ENCODE peak calls at places on chromosomes 11 and 22, in four cellular contexts. Y, W, R and P are unnamed samples.

GRCh38 chr11:124597661-124598060 is 13.6 kb upstream of the PANX3 start:
- DNase-seq in Y (no peak), R (no peak), W (no peak), P (no peak)

GRCh38 chr22:17978027-17978426 is 46.3 kb downstream of the MICAL3 start:
- DNase-seq in W (no peak), R (no peak), Y (no peak), P (no peak)

GRCh38 chr22:43213066-43213465 is 26.1 kb upstream of the TTLL12 start:
- DNase-seq in Y (no peak), R (no peak), W (peak; percentile 71), P (peak; percentile 92)

GRCh38 chr22:19723990-19724827 is 870 bp downstream of the GP1BB start:
- DNase-seq in W (peak; percentile 79), R (no peak), Y (no peak), P (peak; percentile 90)

GRCh38 chr11:61487342-61488025 is 21.1 kb upstream of the LRRC10B start:
- DNase-seq in W (no peak), Y (no peak), R (no peak), P (no peak)

GRCh38 chr11:116190206-116190605 is 582.6 kb downstream of the BUD13 start:
- DNase-seq in R (no peak), W (no peak), Y (no peak), P (no peak)

GRCh38 chr22:39316440-39317083 is 2.9 kb downstream of the RPL3 start:
- DNase-seq in R (peak; percentile 79), Y (peak; percentile 71), W (peak; percentile 88), P (peak; percentile 92)

GRCh38 chr11:110787680-110788079 is 75.4 kb upstream of the ARHGAP20 start:
- DNase-seq in W (no peak), Y (no peak), R (no peak), P (no peak)

GRCh38 chr11:75428301-75428724 is 4.7 kb downstream of the KLHL35 start:
- DNase-seq in W (peak; percentile 87), R (peak; percentile 70), Y (peak; percentile 57), P (peak; percentile 83)

GRCh38 chr11:11464555-11464954 is 111.5 kb upstream of the CSNK2A3 start:
- DNase-seq in Y (no peak), R (no peak), W (no peak), P (no peak)

GRCh38 chr11:64094463-64095223 is 58.9 kb downstream of the FLRT1 start:
- DNase-seq in R (no peak), Y (no peak), W (peak; percentile 69), P (peak; percentile 69)

GRCh38 chr11:93796424-93796823 is 12.3 kb downstream of the MED17 start:
- DNase-seq in Y (no peak), W (no peak), R (no peak), P (no peak)

GRCh38 chr11:65180877-65181568 is 705 bp upstream of the CAPN1 start:
- DNase-seq in Y (peak; percentile 79), W (peak; percentile 84), R (peak; percentile 23), P (peak; percentile 94)

GRCh38 chr11:17439316-17439782 is 37.3 kb downstream of the ABCC8 start:
- DNase-seq in Y (no peak), W (peak; percentile 38), R (no peak), P (peak; percentile 82)

GRCh38 chr11:10298342-10298741 is 4.3 kb upstream of the SBF2 start:
- DNase-seq in R (peak; percentile 49), W (no peak), Y (peak; percentile 29), P (no peak)

GRCh38 chr22:43862074-43862881 is at the start of gene SULT4A1:
- DNase-seq in R (no peak), Y (no peak), W (peak; percentile 61), P (peak; percentile 75)

GRCh38 chr22:41600976-41601375 is 11.3 kb upstream of the PMM1 start:
- DNase-seq in R (no peak), Y (no peak), W (no peak), P (no peak)

GRCh38 chr11:1968454-1968995 is 21.4 kb downstream of the MRPL23 start:
- DNase-seq in Y (no peak), R (no peak), W (no peak), P (no peak)

GRCh38 chr11:104142701-104143100 is 21.2 kb downstream of the PDGFD start:
- DNase-seq in W (no peak), Y (no peak), R (no peak), P (no peak)

GRCh38 chr11:45922425-45923082 is at the start of gene LARGE2:
- DNase-seq in R (no peak), W (no peak), Y (peak; percentile 50), P (peak; percentile 93)

GRCh38 chr22:39474351-39474991 is 17.7 kb downstream of the MGAT3 start:
- DNase-seq in Y (no peak), W (peak; percentile 86), R (no peak), P (peak; percentile 76)

GRCh38 chr11:132858203-132858602 is 674.1 kb downstream of the OPCML start:
- DNase-seq in W (peak; percentile 85), R (no peak), Y (no peak), P (peak; percentile 91)

GRCh38 chr11:33732176-33732575 is 4.0 kb downstream of the CD59 start:
- DNase-seq in W (no peak), R (no peak), Y (no peak), P (no peak)

GRCh38 chr22:50586416-50586815 is 3.8 kb upstream of the CHKB start:
- DNase-seq in W (no peak), Y (no peak), R (no peak), P (no peak)

GRCh38 chr11:65500262-65501004 is 1.6 kb downstream of the MALAT1 start:
- DNase-seq in Y (no peak), W (no peak), R (no peak), P (peak; percentile 61)

GRCh38 chr11:123047265-123047946 is 14.5 kb downstream of the HSPA8 start:
- DNase-seq in Y (no peak), R (no peak), W (no peak), P (no peak)

GRCh38 chr11:59187587-59187986 is 15.7 kb downstream of the DTX4 start:
- DNase-seq in W (no peak), R (no peak), Y (no peak), P (no peak)

GRCh38 chr11:91248199-91248807 is 976.3 kb upstream of the FAT3 start:
- DNase-seq in R (no peak), Y (no peak), W (no peak), P (peak; percentile 73)

GRCh38 chr11:83727251-83727650 is 441.1 kb upstream of the CCDC90B start:
- DNase-seq in W (no peak), Y (no peak), R (no peak), P (no peak)

GRCh38 chr22:23282089-23282501 is 101.8 kb downstream of the BCR start:
- DNase-seq in W (no peak), R (no peak), Y (no peak), P (no peak)

GRCh38 chr22:47406896-47407295 is 644.4 kb downstream of the TBC1D22A start:
- DNase-seq in W (no peak), Y (no peak), R (no peak), P (no peak)

GRCh38 chr11:60906132-60906972 is at the start of gene PRPF19:
- DNase-seq in W (peak; percentile 98), R (peak; percentile 98), Y (peak; percentile 98), P (peak; percentile 100)

GRCh38 chr22:26508148-26508547 is 4.1 kb downstream of the TFIP11 start:
- DNase-seq in W (no peak), Y (no peak), R (no peak), P (no peak)

GRCh38 chr11:34637303-34637702 is 16.4 kb downstream of the EHF start:
- DNase-seq in W (no peak), R (no peak), Y (no peak), P (no peak)